ENCODE peak calls at places on chromosomes 12 and 14, in seven cellular contexts. O is pulmonary artery endothelial cell, J is right lobe of liver, S is RWPE1, X is T-helper 1 cell, C is A549, Q is Kasumi-1. T is an unnamed sample.

GRCh38 chr14:21626491-21627230 is 8.1 kb downstream of the OR10G2 start:
- DNase-seq in O (no peak), J (no peak), S (peak), X (no peak), C (no peak), Q (no peak), T (peak)

GRCh38 chr12:28558232-28558631 is 368.0 kb downstream of the CCDC91 start:
- DNase-seq in O (no peak), J (no peak), S (no peak), X (no peak), C (no peak), Q (no peak), T (no peak)

GRCh38 chr14:80974338-80975078 is 19.1 kb downstream of the TSHR start:
- DNase-seq in O (no peak), J (no peak), S (no peak), X (no peak), C (no peak), Q (no peak), T (no peak)

GRCh38 chr14:104939666-104940410 is 15.2 kb downstream of the PLD4 start:
- DNase-seq in O (no peak), J (no peak), S (no peak), X (no peak), C (no peak), Q (no peak), T (no peak)

GRCh38 chr14:52473557-52473956 is 78.7 kb downstream of the TXNDC16 start:
- DNase-seq in O (no peak), J (no peak), S (peak), X (no peak), C (peak), Q (peak), T (no peak)

GRCh38 chr12:60415361-60415760 is 819.5 kb downstream of the SLC16A7 start:
- DNase-seq in O (no peak), J (no peak), S (no peak), X (no peak), C (no peak), Q (no peak), T (no peak)

GRCh38 chr14:61724133-61724532 is 28.8 kb downstream of the HIF1A start:
- DNase-seq in O (no peak), J (no peak), S (no peak), X (no peak), C (no peak), Q (no peak), T (no peak)

GRCh38 chr14:44782775-44783238 is 178.9 kb downstream of the KLHL28 start:
- DNase-seq in O (no peak), J (no peak), S (no peak), X (no peak), C (no peak), Q (no peak), T (no peak)

GRCh38 chr12:21328578-21328977 is 6.1 kb downstream of the SLCO1A2 start:
- DNase-seq in O (no peak), J (no peak), S (no peak), X (no peak), C (no peak), Q (no peak), T (no peak)

GRCh38 chr14:95156765-95157194 is 549 bp downstream of the DICER1 start:
- DNase-seq in O (no peak), J (peak), S (peak), X (peak), C (peak), Q (no peak), T (peak)

GRCh38 chr14:97456958-97457357 is 659.8 kb downstream of the VRK1 start:
- DNase-seq in O (no peak), J (no peak), S (no peak), X (no peak), C (no peak), Q (no peak), T (no peak)

GRCh38 chr12:113689047-113689610 is 217.5 kb upstream of the LHX5 start:
- DNase-seq in O (no peak), J (no peak), S (no peak), X (no peak), C (no peak), Q (no peak), T (no peak)

GRCh38 chr12:111806304-111806703 is 35.7 kb upstream of the MAPKAPK5 start:
- DNase-seq in O (no peak), J (no peak), S (no peak), X (no peak), C (no peak), Q (no peak), T (no peak)

GRCh38 chr14:32259368-32260013 is 56.4 kb upstream of the RNU6-8 start:
- DNase-seq in O (peak), J (no peak), S (peak), X (no peak), C (peak), Q (peak), T (peak)

GRCh38 chr12:124731869-124732268 is 131.8 kb downstream of the SCARB1 start:
- DNase-seq in O (no peak), J (no peak), S (no peak), X (no peak), C (no peak), Q (no peak), T (no peak)

GRCh38 chr12:12081836-12082497 is 11.2 kb downstream of the BCL2L14 start:
- DNase-seq in O (peak), J (no peak), S (peak), X (no peak), C (peak), Q (peak), T (peak)

GRCh38 chr14:24483604-24484252 is 24.3 kb downstream of the CMA1 start:
- DNase-seq in O (no peak), J (no peak), S (no peak), X (no peak), C (no peak), Q (peak), T (no peak)

GRCh38 chr14:94458558-94459200 is 6.1 kb upstream of the SERPINA11 start:
- DNase-seq in O (no peak), J (no peak), S (no peak), X (no peak), C (no peak), Q (no peak), T (no peak)

GRCh38 chr12:101407054-101407437 is 526 bp downstream of the ARL1 start:
- DNase-seq in O (no peak), J (no peak), S (no peak), X (no peak), C (no peak), Q (no peak), T (peak)

GRCh38 chr12:125684968-125685790 is 619.9 kb downstream of the AACS start:
- DNase-seq in O (no peak), J (no peak), S (no peak), X (no peak), C (no peak), Q (no peak), T (no peak)

GRCh38 chr14:58898655-58899316 is 261.0 kb downstream of the DACT1 start:
- DNase-seq in O (no peak), J (no peak), S (peak), X (no peak), C (peak), Q (no peak), T (no peak)

GRCh38 chr12:121932914-121933521 is 14.6 kb downstream of the CFAP251 start:
- DNase-seq in O (no peak), J (no peak), S (no peak), X (no peak), C (no peak), Q (no peak), T (no peak)

GRCh38 chr14:50726372-50727107 is 58.4 kb upstream of the SAV1 start:
- DNase-seq in O (no peak), J (no peak), S (peak), X (no peak), C (no peak), Q (no peak), T (no peak)

GRCh38 chr12:47912575-47912974 is 7.8 kb upstream of the VDR start:
- DNase-seq in O (no peak), J (no peak), S (no peak), X (no peak), C (no peak), Q (no peak), T (no peak)

GRCh38 chr12:58414398-58414871 is 473.1 kb downstream of the ATP23 start:
- DNase-seq in O (no peak), J (no peak), S (no peak), X (no peak), C (peak), Q (no peak), T (no peak)

GRCh38 chr14:105845725-105846309 is 319.4 kb downstream of the TMEM121 start:
- DNase-seq in O (no peak), J (no peak), S (no peak), X (no peak), C (no peak), Q (no peak), T (no peak)

GRCh38 chr14:33800735-33801163 is 150.1 kb downstream of the EGLN3 start:
- DNase-seq in O (no peak), J (no peak), S (no peak), X (no peak), C (no peak), Q (no peak), T (no peak)

T was measured in H54.